ENCODE peak calls at places on chromosomes 4 and X, in five cellular contexts. R is pulmonary artery endothelial cell; L is hepatocyte; V is stimulated activated naive CD8-positive, alpha-beta T cell treated with anti-CD3 and anti-CD28 coated beads, Interleukin-15, amount 100 ng/mL, for 72 hours; B is psoas muscle. E is an unnamed sample.
A peak's percentile ranks its signal among the peaks of the same experiment; 100 is the strongest.

GRCh38 chr4:159447296-159447695 is 344.4 kb downstream of the RAPGEF2 start:
- DNase-seq in R (no peak), L (no peak), V (no peak), B (no peak), E (no peak)

GRCh38 chr4:152614337-152614736 is 65.5 kb downstream of the TMEM154 start:
- DNase-seq in R (no peak), L (no peak), V (no peak), B (no peak), E (no peak)

GRCh38 chr4:102663073-102663472 is 97.7 kb downstream of the MANBA start:
- DNase-seq in R (no peak), L (no peak), V (no peak), B (no peak), E (no peak)

GRCh38 chrX:125203737-125204578 is 115.7 kb upstream of the TEX13C start:
- DNase-seq in R (no peak), L (peak; percentile 41), V (peak; percentile 16), B (peak; percentile 65), E (no peak)

GRCh38 chr4:107999932-108000539 is 10.3 kb downstream of the HADH start:
- DNase-seq in R (no peak), L (no peak), V (no peak), B (no peak), E (no peak)

GRCh38 chrX:151177141-151178027 is 1.0 kb downstream of the GPR50 start:
- DNase-seq in R (no peak), L (peak; percentile 18), V (no peak), B (no peak), E (no peak)

GRCh38 chr4:150342945-150343344 is 239.0 kb upstream of the MAB21L2 start:
- DNase-seq in R (no peak), L (no peak), V (no peak), B (no peak), E (no peak)

GRCh38 chr4:8515316-8516060 is 64.7 kb upstream of the GPR78 start:
- DNase-seq in R (no peak), L (no peak), V (no peak), B (no peak), E (no peak)

GRCh38 chr4:13567125-13567524 is 22.8 kb upstream of the NKX3-2 start:
- DNase-seq in R (no peak), L (no peak), V (no peak), B (no peak), E (no peak)

GRCh38 chrX:107726809-107727534 is 48.6 kb downstream of the TSC22D3 start:
- DNase-seq in R (no peak), L (no peak), V (no peak), B (peak; percentile 45), E (no peak)

GRCh38 chr4:25308266-25308665 is 4.3 kb upstream of the ZCCHC4 start:
- DNase-seq in R (no peak), L (no peak), V (no peak), B (no peak), E (no peak)

GRCh38 chr4:47031713-47032404 is 492 bp downstream of the GABRB1 start:
- DNase-seq in R (no peak), L (peak; percentile 35), V (no peak), B (no peak), E (no peak)

GRCh38 chr4:131044368-131044767 is 1948.4 kb downstream of the C4orf33 start:
- DNase-seq in R (no peak), L (no peak), V (no peak), B (no peak), E (no peak)

GRCh38 chr4:113757486-113757885 is 4.1 kb downstream of the CAMK2D start:
- DNase-seq in R (no peak), L (no peak), V (no peak), B (no peak), E (no peak)

GRCh38 chr4:85779165-85779564 is 304.2 kb downstream of the ARHGAP24 start:
- DNase-seq in R (no peak), L (no peak), V (no peak), B (no peak), E (no peak)

GRCh38 chr4:117831060-117831683 is 203.1 kb upstream of the NDST3 start:
- DNase-seq in R (no peak), L (no peak), V (no peak), B (no peak), E (no peak)

GRCh38 chr4:95869961-95870500 is 30.1 kb downstream of the PDHA2 start:
- DNase-seq in R (no peak), L (no peak), V (no peak), B (no peak), E (no peak)

GRCh38 chrX:8730812-8731578 is 942 bp downstream of the ANOS1 start:
- DNase-seq in R (no peak), L (peak; percentile 11), V (no peak), B (peak; percentile 57), E (no peak)